ENCODE peak calls at places on chromosomes 13 and 19, in ten cellular contexts. W, C, H, R, M, L, A, X, O and I are unnamed samples.
A peak's percentile ranks its signal among the peaks of the same experiment; 100 is the strongest.

GRCh38 chr19:1000095-1000494 is at the start of gene GRIN3B:
- DNase-seq in A (no peak), R (peak; percentile 78), X (peak; percentile 66), O (peak; percentile 44), W (peak; percentile 67), M (no peak), C (no peak), H (peak; percentile 59), L (peak; percentile 43), I (no peak)

GRCh38 chr19:51799311-51799997 is 4.5 kb downstream of the FPR3 start:
- DNase-seq in W (peak; percentile 93), H (peak; percentile 97), X (peak; percentile 73), L (peak; percentile 35), C (peak; percentile 90), M (peak; percentile 67), O (peak; percentile 97), A (peak; percentile 87), R (no peak), I (peak; percentile 91)

GRCh38 chr19:11195169-11195568 is 2.2 kb downstream of the KANK2 start:
- DNase-seq in O (peak; percentile 39), A (no peak), L (no peak), M (no peak), R (no peak), W (no peak), C (no peak), H (peak; percentile 50), X (no peak), I (no peak)

GRCh38 chr19:23810496-23810895 is 51.8 kb upstream of the ZNF681 start:
- DNase-seq in O (no peak), R (no peak), C (no peak), W (no peak), X (no peak), A (no peak), H (no peak), M (no peak), L (no peak), I (no peak)

GRCh38 chr13:44903596-44903995 is 85.7 kb downstream of the NUFIP1 start:
- DNase-seq in R (no peak), X (peak; percentile 89), A (peak; percentile 75), H (peak; percentile 82), L (no peak), O (peak; percentile 94), C (peak; percentile 96), W (peak; percentile 85), M (peak; percentile 26), I (no peak)

GRCh38 chr13:46274094-46274698 is 62.5 kb downstream of the LRRC63 start:
- DNase-seq in X (no peak), L (no peak), C (no peak), W (no peak), H (no peak), M (no peak), O (no peak), R (no peak), A (no peak), I (no peak)

GRCh38 chr13:113666951-113667701 is at the start of gene GRK1:
- DNase-seq in H (peak; percentile 17), X (no peak), O (no peak), A (no peak), M (no peak), L (no peak), W (no peak), C (peak; percentile 63), R (no peak), I (peak; percentile 37)

GRCh38 chr13:42215578-42216421 is 56.2 kb upstream of the AKAP11 start:
- DNase-seq in W (peak; percentile 41), X (no peak), H (no peak), O (peak; percentile 68), A (no peak), R (peak; percentile 39), M (no peak), C (no peak), L (peak; percentile 10), I (no peak)

GRCh38 chr19:38617283-38617763 is 430 bp downstream of the MAP4K1 start:
- DNase-seq in O (no peak), L (no peak), X (no peak), W (no peak), R (no peak), M (no peak), A (no peak), C (no peak), H (no peak), I (no peak)

GRCh38 chr13:73708393-73708985 is 425.7 kb downstream of the KLF12 start:
- DNase-seq in M (no peak), A (peak; percentile 35), L (peak; percentile 59), X (no peak), C (no peak), W (peak; percentile 61), O (peak; percentile 80), H (no peak), R (peak; percentile 51), I (no peak)

DNA sequence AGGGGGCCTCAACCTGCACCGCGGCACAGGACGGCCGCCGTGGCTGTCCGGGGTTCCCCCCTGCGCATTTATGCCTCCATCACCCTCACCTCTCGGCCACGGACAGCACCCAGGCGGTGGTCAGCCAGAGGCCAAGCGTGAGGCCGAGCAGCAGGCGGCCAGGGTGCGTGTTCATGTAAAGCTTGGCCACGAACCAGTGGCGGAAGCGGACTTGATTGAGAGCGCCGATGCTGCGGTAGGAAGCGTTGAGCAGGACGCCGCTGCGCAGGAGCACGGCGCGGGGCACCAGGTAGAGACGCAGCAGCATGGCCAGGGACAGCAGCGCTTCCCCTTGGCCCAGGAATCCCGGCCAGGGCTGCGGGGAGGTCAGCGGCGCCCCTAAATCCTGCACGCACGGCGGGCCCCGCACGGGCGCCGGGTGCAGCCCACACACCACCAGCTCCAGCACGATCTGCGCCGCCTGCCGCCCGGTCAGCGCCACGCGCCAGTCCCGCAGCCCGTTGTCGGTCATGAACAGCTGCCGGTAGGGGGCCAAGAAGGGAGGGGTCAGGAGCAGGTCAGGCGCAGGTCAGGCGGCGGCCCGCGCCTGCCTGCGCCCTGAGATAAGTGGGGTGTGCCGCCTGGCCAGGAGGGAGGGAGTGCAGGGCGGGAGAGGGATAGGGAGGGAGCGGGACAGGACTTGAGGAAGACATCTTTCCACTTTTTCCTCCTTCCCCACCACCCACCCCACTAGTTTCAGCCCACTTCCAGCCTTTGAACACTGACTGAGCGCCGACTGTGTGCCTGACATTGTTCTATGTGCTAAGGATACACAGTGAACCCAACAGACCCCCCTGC is 6.5 kb downstream of the KCNN4 start:
- DNase-seq in W (peak; percentile 68), X (peak; percentile 68), M (no peak), R (peak; percentile 84), L (peak; percentile 63), A (no peak), O (peak; percentile 53), C (peak; percentile 72), H (peak; percentile 72), I (peak; percentile 69)
- TF ChIP-seq CTCF in W (peak; percentile 16), X (peak; percentile 42), M (peak; percentile 47), R (peak; percentile 73), L (peak; percentile 87), A (no peak), O (peak; percentile 41), C (peak; percentile 52), H (peak; percentile 46), I (peak; percentile 69)

DNA sequence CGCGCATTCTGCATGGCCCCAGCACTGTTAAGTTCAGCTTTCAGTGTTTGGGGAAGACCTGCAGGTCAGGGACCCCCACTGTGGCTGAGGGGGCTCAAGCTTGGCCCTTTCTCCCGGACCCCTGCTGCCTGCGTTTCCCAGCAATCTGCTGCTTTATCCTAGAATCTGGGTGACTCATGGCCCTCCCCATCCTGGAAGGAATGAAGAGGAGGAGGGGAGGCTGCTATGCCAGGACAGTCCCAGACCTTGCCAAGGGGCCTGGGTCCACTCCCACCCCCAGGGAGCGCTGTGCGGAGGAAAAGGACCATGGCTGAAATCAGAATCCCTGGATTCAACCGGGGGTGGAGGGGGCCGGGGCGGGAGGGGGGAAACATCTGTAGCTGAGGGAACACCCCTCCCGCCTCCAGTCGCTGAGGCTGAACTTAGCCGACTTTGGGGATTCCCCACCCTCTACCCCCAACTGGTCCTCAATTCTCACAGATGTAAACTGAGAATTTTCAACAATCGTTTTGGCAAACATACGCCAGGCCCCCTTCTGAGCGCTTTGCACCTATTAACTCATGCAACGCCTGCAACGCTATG is 20.6 kb downstream of the ZNF114 start:
- DNase-seq in M (no peak), O (peak; percentile 26), L (no peak), X (no peak), W (no peak), C (no peak), H (no peak), R (peak; percentile 61), A (no peak), I (no peak)
- TF ChIP-seq CTCF in M (no peak), O (peak; percentile 27), L (no peak), X (no peak), W (no peak), C (no peak), H (no peak), R (no peak), A (no peak), I (no peak)

DNA sequence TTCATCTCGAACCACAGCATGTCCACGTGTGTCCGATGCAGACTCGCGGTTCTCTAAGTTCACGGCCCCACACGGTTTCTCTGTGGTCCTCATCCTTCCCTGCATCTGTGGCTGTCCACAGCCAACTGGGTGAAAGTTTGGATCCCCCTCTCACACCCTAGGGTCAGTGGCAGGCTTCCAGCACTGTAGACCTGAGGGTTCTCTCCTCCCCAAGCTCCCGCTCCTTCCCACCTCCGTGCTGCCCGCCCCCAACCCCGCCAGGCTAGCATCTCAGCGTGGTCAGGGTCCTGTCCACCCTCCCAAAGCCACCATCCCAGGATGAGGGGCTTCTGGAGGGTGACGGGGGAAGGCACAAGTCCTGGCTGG is 3.0 kb downstream of the ANGPTL4 start:
- DNase-seq in A (no peak), C (no peak), L (no peak), M (no peak), W (peak; percentile 41), O (peak; percentile 83), R (no peak), X (peak; percentile 77), H (peak; percentile 85), I (no peak)
- TF ChIP-seq CTCF in A (no peak), C (no peak), L (no peak), M (no peak), W (no peak), O (no peak), R (no peak), X (no peak), H (no peak), I (no peak)

GRCh38 chr13:27860743-27861142 is 59.1 kb upstream of the PDX1 start:
- DNase-seq in A (no peak), M (no peak), L (no peak), W (no peak), O (no peak), C (no peak), R (no peak), H (no peak), X (no peak), I (no peak)

GRCh38 chr13:27861165-27861564 is 58.6 kb upstream of the PDX1 start:
- DNase-seq in O (no peak), W (no peak), X (no peak), H (no peak), A (no peak), C (no peak), L (no peak), R (no peak), M (no peak), I (no peak)

GRCh38 chr13:27857271-27857670 is 62.5 kb upstream of the PDX1 start:
- DNase-seq in M (no peak), C (no peak), A (no peak), H (no peak), X (no peak), L (no peak), W (no peak), O (no peak), R (no peak), I (no peak)

GRCh38 chr13:27855381-27855780 is 63.1 kb downstream of the GSX1 start:
- DNase-seq in H (no peak), A (no peak), W (no peak), X (no peak), C (no peak), R (no peak), L (no peak), O (no peak), M (no peak), I (no peak)

GRCh38 chr13:27858046-27858445 is 61.8 kb upstream of the PDX1 start:
- DNase-seq in C (no peak), L (no peak), R (no peak), A (no peak), M (no peak), X (no peak), O (no peak), W (no peak), H (no peak), I (no peak)
- TF ChIP-seq CTCF in C (no peak), L (no peak), R (no peak), A (no peak), M (no peak), X (no peak), O (no peak), W (no peak), H (no peak), I (no peak)